ENCODE peak calls at places on chromosomes 5 and 9, in six cellular contexts. X is K562, I is ovary, E is tibial nerve, H is stomach, T is upper lobe of left lung. V is an unnamed sample.

GRCh38 chr5:142433526-142434321 is 108.9 kb upstream of the SPRY4 start:
- DNase-seq in X (no peak), I (no peak), E (no peak), H (no peak), T (no peak), V (no peak)

GRCh38 chr9:135347461-135347860 is 132.1 kb upstream of the PPP1R26 start:
- DNase-seq in X (no peak), I (no peak), E (no peak), H (no peak), T (no peak), V (no peak)

GRCh38 chr5:52844885-52845284 is 57.2 kb downstream of the ITGA1 start:
- DNase-seq in X (no peak), I (no peak), E (no peak), H (no peak), T (no peak), V (no peak)

GRCh38 chr9:21661626-21662025 is 140.8 kb upstream of the MTAP start:
- DNase-seq in X (no peak), I (no peak), E (no peak), H (no peak), T (no peak), V (no peak)

GRCh38 chr9:21747171-21747570 is 55.3 kb upstream of the MTAP start:
- DNase-seq in X (no peak), I (no peak), E (no peak), H (no peak), T (no peak), V (no peak)

GRCh38 chr9:10612649-10613398 is at the start of gene PTPRD:
- DNase-seq in X (peak), I (peak), E (no peak), H (peak), T (peak), V (no peak)

GRCh38 chr9:134165357-134166315 is 1.3 kb upstream of the RNU6ATAC start:
- DNase-seq in X (peak), I (peak), E (no peak), H (no peak), T (no peak), V (no peak)

GRCh38 chr5:144125163-144125726 is 45.2 kb downstream of the YIPF5 start:
- DNase-seq in X (no peak), I (no peak), E (no peak), H (no peak), T (no peak), V (no peak)

DNA sequence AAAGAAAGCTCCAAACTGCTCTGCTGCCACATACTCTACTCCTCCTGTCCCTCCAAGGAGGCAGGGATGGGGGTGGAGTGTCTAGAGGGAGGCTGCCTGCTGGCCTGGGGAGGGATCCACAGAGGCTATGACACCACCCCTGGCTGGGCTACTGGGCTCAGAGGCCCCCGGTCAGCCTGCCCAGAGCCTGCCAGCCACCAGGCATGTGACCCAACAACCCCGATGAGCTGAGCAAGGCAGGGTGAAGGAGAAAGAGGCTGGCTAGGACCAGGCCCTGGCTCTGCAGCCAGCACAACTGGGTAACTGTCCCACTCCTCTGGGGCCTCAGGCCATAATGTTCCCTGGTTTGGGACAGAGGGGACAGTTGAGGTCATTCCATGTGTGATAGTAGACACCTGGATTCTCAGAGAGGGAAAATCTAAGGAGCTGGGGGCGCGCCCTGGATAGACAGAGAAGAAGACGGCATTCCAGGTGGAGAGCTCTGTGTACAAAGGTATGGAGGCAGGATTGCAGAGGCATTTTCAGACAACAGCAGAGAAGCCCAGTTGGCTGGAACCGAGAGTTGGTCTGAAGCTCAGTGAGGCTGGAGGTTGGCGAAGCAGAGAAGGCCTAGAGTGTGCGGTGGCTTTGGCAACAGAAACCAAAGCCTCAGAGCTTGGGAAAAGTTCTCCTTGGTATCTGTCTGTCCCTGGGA is 33.8 kb upstream of the IL17B start:
- DNase-seq in X (no peak), I (no peak), E (no peak), H (no peak), T (no peak), V (no peak)
- TF ChIP-seq EP300 in X (no peak), I (no peak), E (no peak), H (no peak), T (no peak), V (no peak)

GRCh38 chr5:149937610-149938009 is 7.0 kb downstream of the PDE6A start:
- DNase-seq in X (no peak), I (no peak), E (no peak), H (no peak), T (no peak), V (no peak)
- TF ChIP-seq EP300 in X (no peak), I (no peak), E (no peak), H (no peak), T (no peak), V (no peak)

GRCh38 chr9:100577776-100578448 is at the start of gene CAVIN4:
- DNase-seq in X (no peak), I (no peak), E (no peak), H (no peak), T (no peak), V (no peak)

GRCh38 chr9:100573655-100574260 is 4.1 kb upstream of the CAVIN4 start:
- DNase-seq in X (no peak), I (no peak), E (no peak), H (no peak), T (no peak), V (no peak)

GRCh38 chr9:100575765-100576368 is 2.0 kb upstream of the CAVIN4 start:
- DNase-seq in X (no peak), I (no peak), E (no peak), H (no peak), T (no peak), V (no peak)

GRCh38 chr9:100578610-100579009 is 731 bp downstream of the CAVIN4 start:
- DNase-seq in X (no peak), I (no peak), E (no peak), H (no peak), T (no peak), V (no peak)

DNA sequence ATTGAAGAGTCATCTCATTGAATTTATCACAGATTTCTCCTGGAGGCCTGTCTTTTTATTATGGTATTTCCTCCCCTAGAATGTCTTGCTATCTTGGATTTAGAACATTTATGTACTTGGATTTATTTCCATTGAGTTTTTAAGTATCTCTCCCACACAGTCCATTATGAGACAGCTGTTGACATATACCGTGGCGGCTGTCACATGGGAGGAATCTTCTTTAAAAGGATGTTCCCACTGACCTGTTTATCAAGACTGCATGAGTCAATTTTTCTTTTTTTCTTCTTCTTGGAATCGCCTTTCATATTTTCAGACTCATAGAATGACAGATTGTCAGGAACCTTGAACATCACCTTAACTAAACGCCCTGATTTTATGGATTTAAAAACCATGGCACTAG is 2.9 kb upstream of the CAVIN4 start:
- DNase-seq in X (no peak), I (no peak), E (no peak), H (no peak), T (no peak), V (no peak)
- TF ChIP-seq EP300 in X (no peak), I (no peak), E (no peak), H (no peak), T (no peak), V (no peak)

DNA sequence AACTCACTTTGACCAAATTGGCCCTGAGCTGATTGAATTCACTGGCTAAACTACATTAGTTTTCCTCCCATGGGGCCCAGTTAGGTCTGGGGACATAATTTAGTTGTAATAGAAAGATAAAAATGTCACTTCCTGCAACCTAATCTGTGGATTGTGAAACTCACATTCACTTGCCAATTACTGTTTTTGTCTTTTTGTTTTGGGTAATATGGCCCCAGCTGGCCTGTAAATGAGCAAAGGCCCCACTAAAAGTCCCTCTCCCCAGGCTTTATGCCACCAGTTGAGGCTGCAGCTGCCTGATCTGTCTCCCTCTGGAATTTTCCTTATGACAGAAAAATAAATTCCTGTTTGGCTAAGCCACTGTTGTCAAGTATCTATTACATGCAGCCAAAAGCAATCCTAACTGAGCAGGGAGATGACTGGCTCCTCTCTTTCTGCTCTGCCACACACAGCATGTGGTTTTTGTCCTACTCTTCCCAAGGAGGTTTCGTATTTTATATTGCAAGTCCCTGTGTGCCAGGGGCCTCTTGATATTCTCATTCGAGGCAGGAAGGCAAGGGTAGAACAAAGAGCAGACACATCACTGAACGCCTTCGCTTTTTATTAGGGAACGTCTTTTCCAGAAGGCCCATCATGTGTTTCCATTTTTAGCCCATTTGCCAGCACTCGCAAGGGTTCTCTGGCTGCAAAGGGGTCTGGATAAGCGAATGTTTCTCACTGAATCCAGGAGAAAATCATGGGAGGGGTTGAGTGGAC is 24.1 kb upstream of the SLC25A48 start:
- DNase-seq in X (no peak), I (no peak), E (no peak), H (no peak), T (no peak), V (no peak)
- TF ChIP-seq EP300 in X (no peak), I (no peak), E (no peak), H (no peak), T (no peak), V (no peak)